ENCODE peak calls at places on chromosomes 3 and 15, in ten cellular contexts. K is WERI-Rb-1, S is bronchial epithelial cell, F is nephron progenitor cell, O is upper lobe of right lung, I is OCI-LY7, D is astrocyte of the cerebellum, C is HCT116, Z is kidney, P is HFF-Myc. B is an unnamed sample.

GRCh38 chr15:63362196-63362595 is 19.4 kb downstream of the CA12 start:
- DNase-seq in Z (peak), K (no peak), F (peak), P (no peak), S (no peak), O (peak), C (no peak), D (no peak), I (no peak), B (no peak)

GRCh38 chr3:36777424-36778218 is 13.3 kb upstream of the DCLK3 start:
- DNase-seq in S (no peak), Z (no peak), I (peak), F (no peak), K (no peak), P (no peak), D (no peak), O (no peak), C (no peak), B (no peak)

GRCh38 chr15:61250613-61251012 is 21.5 kb upstream of the RORA start:
- DNase-seq in P (no peak), C (no peak), S (no peak), F (no peak), Z (no peak), I (no peak), K (no peak), D (no peak), O (no peak), B (no peak)

GRCh38 chr3:59425371-59425770 is 375.5 kb upstream of the CFAP20DC start:
- DNase-seq in S (peak), K (no peak), P (no peak), D (peak), O (no peak), C (no peak), Z (no peak), F (no peak), I (no peak), B (no peak)

GRCh38 chr3:197181751-197182150 is 116.7 kb downstream of the DLG1 start:
- DNase-seq in F (no peak), Z (no peak), P (no peak), K (no peak), O (no peak), I (no peak), D (no peak), S (no peak), C (no peak), B (no peak)

GRCh38 chr3:147756478-147756877 is 347.3 kb downstream of the ZIC1 start:
- DNase-seq in S (no peak), O (no peak), F (no peak), C (no peak), D (no peak), K (no peak), P (no peak), I (no peak), Z (no peak), B (no peak)

GRCh38 chr3:128317101-128317697 is 149.5 kb downstream of the DNAJB8 start:
- DNase-seq in Z (no peak), P (no peak), D (no peak), S (no peak), O (no peak), F (no peak), K (no peak), I (no peak), C (no peak), B (no peak)

GRCh38 chr3:69082805-69083204 is 1.9 kb upstream of the ARL6IP5 start:
- DNase-seq in P (no peak), C (no peak), D (no peak), S (peak), F (peak), K (peak), Z (no peak), O (no peak), I (peak), B (no peak)

GRCh38 chr3:177781686-177782161 is 584.4 kb upstream of the TBL1XR1 start:
- DNase-seq in O (no peak), S (no peak), I (no peak), Z (peak), C (no peak), P (peak), F (no peak), K (no peak), D (no peak), B (no peak)

GRCh38 chr3:52444860-52445793 is at the start of gene SEMA3G:
- DNase-seq in P (no peak), Z (peak), O (peak), F (peak), K (peak), S (peak), I (peak), C (peak), D (no peak), B (no peak)

GRCh38 chr15:69215636-69216035 is 55.2 kb downstream of the GLCE start:
- DNase-seq in K (no peak), O (no peak), P (no peak), C (no peak), I (no peak), S (peak), F (no peak), D (no peak), Z (no peak), B (no peak)

GRCh38 chr15:75704263-75704615 is 8.4 kb downstream of the CSPG4 start:
- DNase-seq in O (no peak), P (no peak), K (no peak), S (no peak), D (no peak), Z (no peak), F (no peak), I (no peak), C (no peak), B (no peak)

GRCh38 chr3:38577089-38578080 is 72.1 kb downstream of the SCN5A start:
- DNase-seq in O (peak), F (no peak), D (no peak), I (no peak), P (no peak), S (no peak), Z (peak), C (no peak), K (no peak), B (no peak)

GRCh38 chr3:48552111-48552911 is 4.3 kb downstream of the PFKFB4 start:
- DNase-seq in S (no peak), D (no peak), K (no peak), O (peak), I (no peak), F (no peak), Z (peak), C (no peak), P (no peak), B (no peak)

GRCh38 chr3:134364936-134365765 is 9.1 kb downstream of the AMOTL2 start:
- DNase-seq in C (no peak), S (no peak), K (no peak), F (no peak), O (peak), I (peak), P (no peak), D (no peak), Z (no peak), B (no peak)

GRCh38 chr3:99637381-99638111 is 848 bp upstream of the COL8A1 start:
- DNase-seq in K (peak), Z (peak), I (no peak), F (peak), D (peak), P (peak), C (no peak), S (peak), O (no peak), B (no peak)

GRCh38 chr15:34271493-34271892 is 46.7 kb downstream of the EMC4 start:
- DNase-seq in P (peak), F (no peak), D (no peak), S (peak), Z (no peak), C (no peak), I (no peak), O (no peak), K (no peak), B (no peak)

GRCh38 chr15:71737761-71738160 is 72.6 kb upstream of the NR2E3 start:
- DNase-seq in C (no peak), P (no peak), I (no peak), Z (no peak), S (no peak), K (no peak), O (no peak), F (no peak), D (no peak), B (no peak)

GRCh38 chr3:168123211-168124173 is 27.8 kb upstream of the GOLIM4 start:
- DNase-seq in P (no peak), I (no peak), C (no peak), O (no peak), K (no peak), F (no peak), D (peak), S (no peak), Z (no peak), B (no peak)

GRCh38 chr3:66572938-66573710 is 72.3 kb upstream of the LRIG1 start:
- DNase-seq in K (peak), S (no peak), I (peak), P (no peak), D (no peak), C (peak), O (no peak), Z (no peak), F (peak), B (no peak)

GRCh38 chr3:71315431-71315830 is 268.1 kb downstream of the FOXP1 start:
- DNase-seq in P (no peak), F (no peak), K (no peak), C (no peak), Z (no peak), S (no peak), O (no peak), D (no peak), I (no peak), B (no peak)

GRCh38 chr15:101047301-101047781 is 128.2 kb downstream of the LRRK1 start:
- DNase-seq in S (no peak), O (peak), P (no peak), K (peak), C (no peak), Z (peak), F (peak), D (no peak), I (no peak), B (peak)

GRCh38 chr3:146834917-146835316 is 229.8 kb upstream of the PLSCR5 start:
- DNase-seq in O (no peak), P (no peak), D (peak), C (no peak), K (no peak), I (no peak), Z (no peak), S (no peak), F (no peak), B (no peak)

GRCh38 chr3:12393894-12394293 is 90.4 kb upstream of the TSEN2 start:
- DNase-seq in I (no peak), P (peak), F (no peak), Z (no peak), C (peak), S (peak), O (no peak), D (peak), K (no peak), B (no peak)

GRCh38 chr3:67064105-67064504 is 66.0 kb downstream of the KBTBD8 start:
- DNase-seq in C (no peak), F (no peak), S (peak), Z (no peak), D (no peak), K (no peak), O (no peak), P (peak), I (no peak), B (no peak)

GRCh38 chr3:108662141-108662738 is 72.7 kb downstream of the DZIP3 start:
- DNase-seq in S (peak), F (peak), O (no peak), Z (no peak), I (peak), C (peak), D (peak), P (peak), K (peak), B (no peak)

GRCh38 chr3:98565237-98565643 is 28.2 kb downstream of the CPOX start:
- DNase-seq in F (no peak), Z (no peak), S (peak), K (no peak), D (no peak), I (no peak), P (peak), C (no peak), O (no peak), B (no peak)

GRCh38 chr3:97432914-97433313 is 331.6 kb upstream of the ARL6 start:
- DNase-seq in S (peak), P (no peak), F (no peak), Z (no peak), K (no peak), O (no peak), C (no peak), I (no peak), D (no peak), B (no peak)

GRCh38 chr15:52331490-52332240 is 36.1 kb upstream of the MYO5C start:
- DNase-seq in C (peak), K (peak), I (peak), O (no peak), P (no peak), D (peak), S (peak), Z (no peak), F (no peak), B (no peak)

GRCh38 chr15:70318996-70319465 is 221.3 kb upstream of the TLE3 start:
- DNase-seq in O (no peak), I (no peak), F (no peak), C (no peak), S (no peak), D (no peak), P (peak), Z (no peak), K (no peak), B (no peak)

GRCh38 chr3:1082024-1082633 is 10.7 kb upstream of the CNTN6 start:
- DNase-seq in O (no peak), D (peak), Z (peak), K (peak), C (no peak), S (peak), P (no peak), I (peak), F (peak), B (no peak)

GRCh38 chr15:93965491-93965890 is 265.9 kb upstream of the MCTP2 start:
- DNase-seq in S (no peak), K (no peak), F (no peak), O (no peak), C (no peak), Z (no peak), P (no peak), I (no peak), D (no peak), B (no peak)

DNA sequence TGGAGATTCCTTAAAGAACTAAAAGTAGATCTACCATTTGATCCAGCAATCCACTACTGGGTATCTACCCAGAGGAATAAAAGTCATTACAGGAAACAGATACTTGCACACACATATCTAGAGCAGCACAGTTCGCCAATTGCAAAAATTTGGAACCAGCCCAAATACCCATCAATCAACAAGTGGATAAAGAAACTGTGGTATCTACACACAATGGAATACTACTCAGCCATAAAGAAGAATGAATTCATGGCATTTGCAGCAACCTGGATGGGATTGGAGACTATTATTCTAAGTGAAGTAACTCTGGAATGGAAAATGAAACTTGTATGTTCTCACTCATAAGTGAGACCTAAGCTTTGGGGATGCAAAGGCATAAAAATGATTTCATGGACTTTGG is 23.8 kb downstream of the SLC7A14 start:
- DNase-seq in P (no peak), I (no peak), O (no peak), Z (no peak), S (no peak), D (no peak), F (no peak), C (no peak), K (no peak), B (no peak)
- TF ChIP-seq CTCF in P (no peak), I (no peak), O (no peak), Z (no peak), S (no peak), D (no peak), F (no peak), C (no peak), K (no peak), B (no peak)

GRCh38 chr15:33086500-33087141 is 107.9 kb downstream of the FMN1 start:
- DNase-seq in I (peak), C (peak), D (peak), P (peak), S (peak), Z (no peak), O (no peak), F (no peak), K (no peak), B (no peak)
- TF ChIP-seq CTCF in I (peak), C (peak), D (peak), P (peak), S (peak), Z (peak), O (peak), F (peak), K (peak), B (no peak)

DNA sequence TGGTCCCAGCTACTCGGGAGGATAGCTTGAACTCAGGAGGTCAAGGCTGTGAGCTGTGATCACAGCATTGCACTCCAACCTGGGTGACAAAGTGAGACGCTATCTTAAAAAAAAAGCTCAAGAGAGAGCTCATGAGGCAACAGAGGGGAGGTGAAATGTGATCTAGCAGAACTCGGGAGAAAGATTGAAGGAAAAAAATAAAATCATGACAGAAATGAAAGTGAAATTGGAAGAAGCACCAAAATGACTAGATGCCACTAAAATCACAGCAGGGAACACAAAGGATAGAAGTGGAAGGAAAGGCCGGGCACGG is 109.4 kb upstream of the BNIP2 start:
- DNase-seq in S (no peak), K (no peak), D (no peak), P (no peak), O (no peak), C (no peak), F (no peak), Z (no peak), I (no peak), B (no peak)
- TF ChIP-seq CTCF in S (no peak), K (no peak), D (no peak), P (no peak), O (no peak), C (no peak), F (no peak), Z (no peak), I (no peak), B (no peak)

DNA sequence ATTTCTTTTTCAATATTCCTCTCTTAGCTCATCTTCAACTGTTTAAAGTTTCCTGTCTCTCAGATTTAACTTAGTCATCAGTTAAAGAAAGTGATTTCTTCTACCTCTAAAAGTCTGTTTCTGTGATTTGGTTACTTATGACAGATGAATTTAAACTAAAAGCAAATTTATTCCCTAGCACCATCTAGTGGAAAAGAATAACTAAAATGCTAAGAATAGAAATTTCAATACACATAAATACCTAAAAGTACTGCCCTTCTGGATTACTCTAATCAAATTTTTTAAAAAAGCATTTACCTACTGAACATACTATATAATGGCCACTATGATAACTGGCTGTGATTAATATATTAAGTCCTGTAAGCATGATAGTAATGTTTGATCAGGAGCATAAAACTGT is 14.0 kb upstream of the ZCWPW2 start:
- DNase-seq in S (no peak), P (no peak), Z (no peak), D (no peak), F (no peak), K (no peak), C (no peak), O (no peak), I (no peak), B (no peak)
- TF ChIP-seq CTCF in S (no peak), P (no peak), Z (no peak), D (no peak), F (no peak), K (no peak), C (peak), O (no peak), I (peak), B (no peak)

GRCh38 chr3:137035631-137036030 is 77.8 kb downstream of the IL20RB start:
- DNase-seq in F (no peak), P (no peak), S (peak), K (peak), I (peak), Z (no peak), D (no peak), C (peak), O (no peak), B (no peak)
- TF ChIP-seq CTCF in F (peak), P (peak), S (peak), K (peak), I (peak), Z (no peak), D (peak), C (peak), O (no peak), B (no peak)

GRCh38 chr3:163946785-163947184 is 1131.5 kb downstream of the SI start:
- DNase-seq in F (no peak), K (no peak), C (no peak), I (no peak), Z (no peak), D (no peak), P (no peak), S (no peak), O (no peak), B (no peak)

GRCh38 chr3:163952499-163952898 is 1125.8 kb downstream of the SI start:
- DNase-seq in O (no peak), S (no peak), K (no peak), D (no peak), C (no peak), Z (peak), P (no peak), F (no peak), I (no peak), B (no peak)

GRCh38 chr3:163953526-163953925 is 1124.8 kb downstream of the SI start:
- DNase-seq in S (no peak), I (no peak), C (no peak), K (no peak), Z (peak), O (no peak), D (no peak), P (no peak), F (no peak), B (no peak)

DNA sequence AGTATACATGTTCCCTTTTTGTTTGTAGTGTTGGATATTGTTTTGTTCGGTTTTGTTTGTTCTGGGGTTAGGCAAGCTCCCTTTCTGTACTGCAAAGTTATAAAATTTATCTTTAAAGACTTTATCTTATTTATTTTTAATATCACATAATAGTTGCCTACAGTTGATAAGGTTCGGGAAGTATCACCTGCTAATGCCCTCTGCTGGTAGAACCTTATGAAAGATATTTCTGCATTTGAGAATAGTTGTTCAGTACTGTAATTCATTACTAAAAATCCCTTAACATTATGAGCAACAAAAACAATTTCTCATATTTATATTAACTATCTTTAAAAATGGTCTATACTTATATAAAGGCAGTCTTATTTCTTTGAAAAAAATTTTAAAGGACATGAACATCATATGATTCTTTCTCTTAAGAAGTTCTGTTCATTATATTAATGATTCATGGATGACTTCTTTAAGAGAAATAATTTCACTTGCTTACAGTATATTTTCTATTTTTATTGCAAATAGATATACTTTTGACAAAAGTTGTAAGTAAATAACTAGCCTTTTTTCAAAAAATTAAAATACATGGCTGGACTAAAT is 1126.8 kb downstream of the SI start:
- DNase-seq in S (peak), I (peak), D (no peak), O (no peak), P (no peak), F (no peak), Z (no peak), C (no peak), K (no peak), B (no peak)
- TF ChIP-seq CTCF in S (no peak), I (peak), D (peak), O (peak), P (no peak), F (peak), Z (peak), C (no peak), K (peak), B (no peak)

GRCh38 chr3:157159037-157159761 is 748 bp downstream of the CCNL1 start:
- DNase-seq in P (no peak), F (peak), Z (peak), C (no peak), S (peak), K (peak), O (peak), D (no peak), I (peak), B (no peak)
- TF ChIP-seq CTCF in P (no peak), F (no peak), Z (no peak), C (peak), S (peak), K (peak), O (peak), D (no peak), I (peak), B (no peak)